ENCODE peak calls at places on chromosomes 11 and 22, in four cellular contexts. T is H54, J is hypothalamus, V is immature natural killer cell. G is an unnamed sample.

GRCh38 chr22:24432059-24432853 is 4.9 kb downstream of the ADORA2A start:
- DNase-seq in V (no peak), T (no peak), J (peak), G (no peak)

GRCh38 chr22:35638408-35638807 is 9.8 kb upstream of the APOL6 start:
- DNase-seq in T (no peak), V (no peak), J (no peak), G (peak)

GRCh38 chr11:2138436-2139117 is 612 bp downstream of the IGF2 start:
- DNase-seq in V (no peak), J (no peak), T (no peak), G (no peak)

GRCh38 chr11:64291746-64292457 is 800 bp downstream of the KCNK4 start:
- DNase-seq in T (no peak), V (no peak), J (no peak), G (no peak)

GRCh38 chr11:118998388-118998717 is 415 bp downstream of the CENATAC start:
- DNase-seq in T (no peak), V (no peak), J (no peak), G (no peak)

GRCh38 chr22:50049299-50050195 is 8.6 kb downstream of the TTLL8 start:
- DNase-seq in J (no peak), V (no peak), T (no peak), G (no peak)

GRCh38 chr11:1826552-1827094 is 8.2 kb upstream of the SYT8 start:
- DNase-seq in T (peak), V (no peak), J (no peak), G (no peak)

GRCh38 chr11:40281055-40281580 is 1178.3 kb downstream of the LRRC4C start:
- DNase-seq in T (no peak), V (no peak), J (no peak), G (no peak)